ENCODE peak calls at places on chromosomes 6 and 20, in seven cellular contexts. Y, H, C, Q, I, F and X are unnamed samples.

GRCh38 chr20:35327074-35327976 is 35.1 kb upstream of the FAM83C start:
- DNase-seq in F (no peak), C (no peak), Y (no peak), I (no peak), H (peak), Q (no peak), X (no peak)

GRCh38 chr6:90127589-90127988 is 169.1 kb downstream of the BACH2 start:
- DNase-seq in H (no peak), C (no peak), Y (no peak), Q (no peak), I (no peak), F (no peak), X (no peak)

GRCh38 chr6:26653007-26653406 is 6.5 kb downstream of the ZNF322 start:
- DNase-seq in Q (no peak), C (no peak), F (no peak), I (no peak), H (no peak), Y (no peak), X (no peak)

GRCh38 chr6:159941286-159942113 is 27.4 kb upstream of the IGF2R start:
- DNase-seq in C (peak), Y (peak), F (peak), I (no peak), H (peak), Q (no peak), X (peak)

GRCh38 chr6:151452750-151453427 is 963 bp upstream of the RMND1 start:
- DNase-seq in F (peak), Y (no peak), C (no peak), Q (no peak), H (no peak), I (no peak), X (peak)

GRCh38 chr6:157525918-157526425 is 145.0 kb downstream of the ZDHHC14 start:
- DNase-seq in F (no peak), C (no peak), Y (no peak), I (no peak), H (no peak), Q (no peak), X (no peak)

GRCh38 chr6:63764318-63764916 is 128.8 kb downstream of the PHF3 start:
- DNase-seq in C (peak), Y (peak), I (no peak), F (no peak), H (peak), Q (peak), X (peak)

GRCh38 chr6:163825033-163825432 is 410.5 kb downstream of the QKI start:
- DNase-seq in I (no peak), H (no peak), C (no peak), Q (no peak), Y (no peak), F (no peak), X (no peak)

GRCh38 chr6:98657764-98658163 is 176.6 kb upstream of the POU3F2 start:
- DNase-seq in Q (no peak), I (no peak), Y (no peak), H (peak), F (no peak), C (no peak), X (peak)

GRCh38 chr6:125114248-125114858 is 39.2 kb upstream of the TPD52L1 start:
- DNase-seq in C (no peak), F (peak), H (peak), Y (peak), I (no peak), Q (peak), X (peak)

GRCh38 chr6:5567890-5568289 is 306.6 kb downstream of the FARS2 start:
- DNase-seq in Q (no peak), C (no peak), F (no peak), Y (no peak), H (no peak), I (no peak), X (no peak)

GRCh38 chr20:1524004-1524403 is 32.8 kb upstream of the SIRPB2 start:
- DNase-seq in Y (no peak), H (no peak), C (no peak), F (no peak), Q (no peak), I (no peak), X (no peak)

GRCh38 chr6:169363590-169363989 is 109.9 kb upstream of the THBS2 start:
- DNase-seq in Q (no peak), F (no peak), I (no peak), C (no peak), H (no peak), Y (no peak), X (no peak)

GRCh38 chr6:111462770-111463391 is 20.1 kb downstream of the REV3L start:
- DNase-seq in C (no peak), F (no peak), Y (no peak), Q (no peak), I (no peak), H (peak), X (no peak)

GRCh38 chr6:39927159-39927558 is 7.1 kb downstream of the MOCS1 start:
- DNase-seq in C (no peak), F (no peak), Y (peak), I (no peak), Q (no peak), H (no peak), X (no peak)

GRCh38 chr6:54647301-54647664 is 199.3 kb upstream of the FAM83B start:
- DNase-seq in F (no peak), Q (no peak), Y (no peak), H (no peak), I (no peak), C (no peak), X (no peak)

GRCh38 chr20:408843-409696 is 971 bp downstream of the RBCK1 start:
- DNase-seq in I (no peak), Y (no peak), F (no peak), C (no peak), H (no peak), Q (no peak), X (no peak)

GRCh38 chr6:2970753-2971419 is 481 bp downstream of the SERPINB6 start:
- DNase-seq in Y (no peak), Q (peak), H (no peak), I (peak), F (peak), C (no peak), X (peak)

GRCh38 chr6:3618300-3619041 is 133.0 kb downstream of the PXDC1 start:
- DNase-seq in F (no peak), Q (no peak), H (no peak), Y (no peak), C (no peak), I (peak), X (no peak)

DNA sequence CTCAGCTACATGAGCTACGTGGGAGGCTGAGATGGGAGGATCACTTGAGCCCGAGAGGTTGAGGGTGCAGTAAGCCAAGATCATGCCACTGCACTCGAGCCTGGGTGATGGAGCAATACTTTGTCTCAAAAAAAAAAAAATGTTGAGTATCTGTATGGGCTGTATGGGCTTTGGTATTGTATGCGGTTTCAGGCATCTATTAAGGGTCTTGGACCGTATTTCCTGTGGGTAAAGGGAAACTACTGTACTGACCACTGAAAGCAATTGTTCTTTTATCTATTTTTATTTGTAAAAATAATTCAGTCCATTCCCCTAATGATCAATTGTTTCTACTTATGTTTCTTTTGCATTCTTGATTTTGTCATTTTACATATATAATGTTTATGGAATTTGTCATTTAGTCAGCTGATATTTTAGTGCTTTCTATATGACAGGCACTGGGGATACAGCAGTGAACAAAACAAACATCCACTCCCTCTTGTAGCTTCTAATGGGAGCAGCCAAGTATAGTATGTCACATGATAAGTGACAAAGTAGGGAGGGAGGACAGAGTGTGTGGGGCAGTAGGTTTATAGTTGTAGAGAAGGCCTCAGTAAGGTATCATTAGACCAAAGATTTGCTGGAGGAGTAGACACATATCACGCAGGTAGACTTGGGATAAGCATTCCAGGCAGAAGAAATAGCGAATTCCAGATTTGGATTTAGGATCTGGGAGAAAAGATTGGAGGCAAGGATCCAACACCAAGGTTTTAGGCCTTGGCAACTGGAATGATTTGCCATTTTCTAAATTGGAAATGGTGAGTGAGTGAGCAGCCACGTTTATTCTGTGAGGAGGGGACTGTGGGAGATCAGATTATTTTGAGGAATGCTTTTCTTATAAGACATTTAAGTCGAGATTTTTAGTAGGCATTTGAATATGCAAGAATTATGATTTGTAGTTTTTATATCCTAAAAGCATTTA is 6.0 kb downstream of the PCMT1 start:
- DNase-seq in H (no peak), Q (peak), Y (no peak), F (no peak), I (peak), C (no peak), X (peak)
- TF ChIP-seq JUND in H (no peak), Q (no peak), Y (no peak), F (no peak), I (no peak), C (no peak), X (no peak)

GRCh38 chr6:133991096-133991593 is 38.1 kb downstream of the TBPL1 start:
- DNase-seq in Y (no peak), I (no peak), F (no peak), H (peak), Q (no peak), C (no peak), X (no peak)
- TF ChIP-seq JUND in Y (peak), I (no peak), F (peak), H (no peak), Q (no peak), C (no peak), X (no peak)

DNA sequence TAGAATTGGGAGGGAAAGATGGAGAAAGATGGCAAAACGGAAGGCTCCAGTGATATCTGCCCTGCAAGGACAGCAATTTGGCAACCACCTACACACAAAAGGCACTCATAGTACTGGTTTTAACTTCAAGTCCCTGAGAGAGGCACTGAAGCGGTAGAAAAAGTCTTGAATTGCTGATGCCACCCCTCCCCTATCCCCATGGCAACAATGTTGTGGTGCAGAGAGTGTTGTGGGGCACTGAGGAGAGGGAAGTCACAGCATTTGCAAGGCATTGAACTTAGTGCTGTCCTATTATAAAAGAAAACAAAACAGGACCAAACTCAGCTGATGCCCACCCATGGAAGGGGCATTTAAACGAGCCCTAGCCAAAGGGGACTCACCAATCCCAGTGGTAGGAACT is 343.7 kb downstream of the HAO1 start:
- DNase-seq in Q (no peak), Y (no peak), C (no peak), H (no peak), F (no peak), I (no peak), X (no peak)
- TF ChIP-seq JUND in Q (no peak), Y (no peak), C (no peak), H (no peak), F (no peak), I (no peak), X (no peak)

GRCh38 chr6:1253816-1254215 is 58.1 kb upstream of the FOXQ1 start:
- DNase-seq in Y (no peak), C (no peak), F (no peak), I (no peak), H (no peak), Q (no peak), X (no peak)

GRCh38 chr6:1257778-1258177 is 54.1 kb upstream of the FOXQ1 start:
- DNase-seq in Q (no peak), I (no peak), H (no peak), Y (no peak), C (no peak), F (no peak), X (no peak)

GRCh38 chr6:1256435-1257008 is 55.4 kb upstream of the FOXQ1 start:
- DNase-seq in F (no peak), C (no peak), H (no peak), Q (no peak), I (no peak), Y (no peak), X (no peak)

GRCh38 chr6:1254326-1254725 is 57.6 kb upstream of the FOXQ1 start:
- DNase-seq in Y (no peak), C (no peak), H (no peak), I (no peak), Q (no peak), F (no peak), X (no peak)

GRCh38 chr6:1255646-1256365 is 56.1 kb upstream of the FOXQ1 start:
- DNase-seq in Y (no peak), I (no peak), C (no peak), Q (no peak), H (no peak), F (no peak), X (no peak)
- TF ChIP-seq JUND in Y (no peak), I (no peak), C (no peak), Q (no peak), H (no peak), F (no peak), X (no peak)

GRCh38 chr6:55943329-55943728 is 67.9 kb upstream of the BMP5 start:
- DNase-seq in F (no peak), C (no peak), H (no peak), Q (no peak), Y (no peak), I (no peak), X (no peak)
- TF ChIP-seq JUND in F (no peak), C (no peak), H (no peak), Q (no peak), Y (no peak), I (no peak), X (no peak)